ENCODE peak calls at places on chromosomes 5 and 9, in eight cellular contexts. D, P, U, E, C, F, L and K are unnamed samples.

GRCh38 chr5:95984287-95984938 is 22.8 kb upstream of the ELL2 start:
- DNase-seq in D (no peak), P (no peak), U (no peak), E (no peak), C (no peak), F (peak; percentile 61), L (no peak), K (no peak)

GRCh38 chr9:88024896-88025295 is 50.6 kb upstream of the CDK20 start:
- DNase-seq in D (no peak), P (no peak), U (no peak), E (peak; percentile 73), C (no peak), F (no peak), L (no peak), K (peak; percentile 29)

GRCh38 chr5:38831909-38832308 is 13.9 kb upstream of the OSMR start:
- DNase-seq in D (peak; percentile 40), P (peak; percentile 40), U (peak; percentile 71), E (peak; percentile 71), C (peak; percentile 58), F (peak; percentile 45), L (no peak), K (no peak)

GRCh38 chr5:150153957-150154617 is 1.6 kb downstream of the PDGFRB start:
- DNase-seq in D (peak; percentile 51), P (no peak), U (peak; percentile 69), E (peak; percentile 48), C (no peak), F (peak; percentile 80), L (no peak), K (no peak)

GRCh38 chr5:132003170-132003744 is 8.2 kb downstream of the ACSL6 start:
- DNase-seq in D (no peak), P (peak; percentile 33), U (no peak), E (peak; percentile 76), C (no peak), F (peak; percentile 5), L (no peak), K (peak; percentile 56)

GRCh38 chr9:116687762-116688160 is 656 bp downstream of the TRIM32 start:
- DNase-seq in D (peak; percentile 19), P (no peak), U (peak; percentile 31), E (peak; percentile 13), C (no peak), F (no peak), L (no peak), K (no peak)

GRCh38 chr5:61342066-61342465 is 10.0 kb downstream of the ZSWIM6 start:
- DNase-seq in D (no peak), P (no peak), U (no peak), E (no peak), C (peak; percentile 53), F (peak; percentile 70), L (no peak), K (no peak)

GRCh38 chr5:113601423-113601822 is 87.9 kb downstream of the YTHDC2 start:
- DNase-seq in D (no peak), P (no peak), U (no peak), E (no peak), C (no peak), F (no peak), L (no peak), K (no peak)

DNA sequence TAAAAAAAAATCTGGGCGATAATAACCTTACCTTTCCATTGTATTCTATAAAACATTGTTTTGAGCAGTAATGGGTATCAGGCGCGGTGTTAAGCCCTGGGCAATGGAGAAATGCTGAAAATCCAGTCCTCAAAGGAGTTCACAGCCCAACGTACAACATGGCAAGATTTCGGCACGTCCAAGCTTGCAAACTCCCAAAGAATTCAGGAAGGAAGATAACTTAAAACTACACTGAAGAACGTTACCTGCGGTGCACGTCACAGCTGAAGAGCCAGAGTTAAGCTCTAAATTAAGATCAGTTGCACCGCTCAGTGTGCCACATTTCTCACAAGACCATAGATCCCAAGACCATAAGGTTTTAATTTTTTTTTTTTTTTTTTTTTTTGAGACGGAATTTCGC is 942 bp downstream of the ALDH7A1 start:
- DNase-seq in D (no peak), P (no peak), U (peak; percentile 16), E (peak; percentile 29), C (peak; percentile 20), F (peak; percentile 17), L (no peak), K (no peak)
- H2AFZ ChIP-seq in D (no peak overlapping the region), P (no peak overlapping the region), U (no peak overlapping the region), E (no peak overlapping the region), C (peak overlapping the region; percentile 15), F (peak overlapping the region; percentile 52), L (peak overlapping the region; percentile 82), K (peak overlapping the region; percentile 38)

GRCh38 chr9:78286125-78286524 is 10.8 kb upstream of the PSAT1 start:
- DNase-seq in D (no peak), P (no peak), U (no peak), E (no peak), C (no peak), F (no peak), L (no peak), K (no peak)

GRCh38 chr9:78286946-78287388 is 10.0 kb upstream of the PSAT1 start:
- DNase-seq in D (no peak), P (no peak), U (no peak), E (no peak), C (no peak), F (no peak), L (no peak), K (no peak)

GRCh38 chr9:78278801-78279200 is 18.1 kb upstream of the PSAT1 start:
- DNase-seq in D (no peak), P (no peak), U (no peak), E (no peak), C (no peak), F (no peak), L (no peak), K (no peak)

GRCh38 chr9:78278177-78278777 is 18.6 kb upstream of the PSAT1 start:
- DNase-seq in D (no peak), P (no peak), U (peak; percentile 20), E (no peak), C (no peak), F (peak; percentile 82), L (no peak), K (no peak)

DNA sequence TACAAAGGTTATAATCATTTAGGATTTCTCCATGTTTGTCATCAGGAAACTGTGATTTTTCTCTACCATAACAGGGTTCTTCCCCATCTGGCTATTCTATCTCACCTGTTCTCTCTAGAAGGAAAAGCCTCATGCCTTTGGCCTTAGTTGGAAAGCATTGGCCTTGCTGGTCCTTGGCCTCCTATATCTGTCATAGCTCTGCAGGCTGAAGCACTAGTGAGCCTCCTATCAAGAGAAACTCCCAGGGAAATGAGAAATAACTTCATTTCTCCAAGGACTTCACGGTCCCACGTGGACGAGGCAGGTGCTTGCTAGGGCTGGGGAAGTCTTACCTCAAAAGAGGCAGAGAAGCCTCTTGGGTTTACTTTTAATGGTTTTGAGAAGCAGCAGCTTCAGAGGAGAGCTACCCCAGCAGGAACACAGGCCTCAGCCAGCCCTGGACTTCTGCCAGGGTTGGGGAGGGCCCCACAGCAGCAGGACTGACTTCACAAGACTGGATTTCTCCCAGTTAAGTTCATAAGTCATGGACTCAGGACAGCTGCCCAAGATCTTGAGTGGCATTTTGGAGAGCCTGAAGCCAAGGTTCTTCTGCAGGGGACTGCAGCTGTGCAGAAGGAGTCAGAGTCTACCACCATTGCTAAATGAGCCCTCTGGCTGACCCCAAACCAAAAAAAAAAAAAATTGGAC is 15.8 kb upstream of the PSAT1 start:
- DNase-seq in D (no peak), P (peak; percentile 17), U (peak; percentile 71), E (no peak), C (no peak), F (peak; percentile 75), L (no peak), K (no peak)
- H2AFZ ChIP-seq in D (no peak overlapping the region), P (no peak overlapping the region), U (no peak overlapping the region), E (no peak overlapping the region), C (no peak overlapping the region), F (no peak overlapping the region), L (no peak overlapping the region), K (no peak overlapping the region)

GRCh38 chr9:9912459-9912858 is 700.3 kb downstream of the PTPRD start:
- DNase-seq in D (peak; percentile 46), P (peak; percentile 5), U (no peak), E (peak; percentile 7), C (no peak), F (no peak), L (no peak), K (no peak)

GRCh38 chr9:9919174-9919573 is 693.6 kb downstream of the PTPRD start:
- DNase-seq in D (no peak), P (no peak), U (no peak), E (no peak), C (no peak), F (no peak), L (no peak), K (no peak)

GRCh38 chr9:9917400-9917799 is 695.4 kb downstream of the PTPRD start:
- DNase-seq in D (no peak), P (no peak), U (no peak), E (no peak), C (no peak), F (no peak), L (no peak), K (no peak)

GRCh38 chr9:9914174-9914573 is 698.6 kb downstream of the PTPRD start:
- DNase-seq in D (no peak), P (no peak), U (no peak), E (peak; percentile 8), C (no peak), F (no peak), L (no peak), K (no peak)

DNA sequence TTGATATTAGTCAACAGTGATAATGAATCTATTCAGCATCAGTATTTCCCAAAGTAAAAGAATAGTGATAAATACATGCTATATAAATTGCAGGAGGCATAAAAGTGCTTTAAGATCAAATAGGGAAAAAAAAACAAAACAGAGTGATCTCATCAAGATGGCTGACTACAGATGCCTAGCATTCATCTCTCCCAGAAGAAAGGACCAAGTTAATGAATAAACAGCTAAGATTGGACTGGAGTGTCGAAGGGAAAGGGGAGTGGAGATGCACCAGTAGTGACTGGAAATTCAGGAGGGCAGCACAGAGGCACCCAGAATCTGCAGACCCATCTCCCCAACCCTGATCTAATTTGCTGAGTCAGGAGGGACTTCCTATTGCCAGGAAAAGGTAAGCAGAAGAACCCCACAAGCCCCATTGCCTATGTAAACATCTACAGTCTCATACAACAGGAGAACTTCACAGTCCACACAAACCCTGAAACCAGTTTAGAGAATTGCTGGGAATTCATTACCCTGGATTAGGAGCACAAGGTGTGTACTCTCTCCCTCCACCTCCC is 699.4 kb downstream of the PTPRD start:
- DNase-seq in D (no peak), P (no peak), U (peak; percentile 31), E (no peak), C (no peak), F (no peak), L (no peak), K (no peak)
- H2AFZ ChIP-seq in D (peak overlapping the region; percentile 55), P (no peak overlapping the region), U (peak overlapping the region; percentile 0), E (no peak overlapping the region), C (no peak overlapping the region), F (no peak overlapping the region), L (no peak overlapping the region), K (peak overlapping the region; percentile 85)

GRCh38 chr9:7209990-7210389 is 452.2 kb downstream of the KDM4C start:
- DNase-seq in D (no peak), P (no peak), U (no peak), E (no peak), C (no peak), F (no peak), L (no peak), K (no peak)

GRCh38 chr9:7209051-7209450 is 451.3 kb downstream of the KDM4C start:
- DNase-seq in D (no peak), P (no peak), U (no peak), E (no peak), C (no peak), F (no peak), L (no peak), K (no peak)

GRCh38 chr9:7210854-7211637 is 453.3 kb downstream of the KDM4C start:
- DNase-seq in D (no peak), P (no peak), U (no peak), E (no peak), C (no peak), F (no peak), L (no peak), K (no peak)

GRCh38 chr9:7212101-7212500 is 454.3 kb downstream of the KDM4C start:
- DNase-seq in D (no peak), P (no peak), U (no peak), E (no peak), C (no peak), F (no peak), L (no peak), K (no peak)

DNA sequence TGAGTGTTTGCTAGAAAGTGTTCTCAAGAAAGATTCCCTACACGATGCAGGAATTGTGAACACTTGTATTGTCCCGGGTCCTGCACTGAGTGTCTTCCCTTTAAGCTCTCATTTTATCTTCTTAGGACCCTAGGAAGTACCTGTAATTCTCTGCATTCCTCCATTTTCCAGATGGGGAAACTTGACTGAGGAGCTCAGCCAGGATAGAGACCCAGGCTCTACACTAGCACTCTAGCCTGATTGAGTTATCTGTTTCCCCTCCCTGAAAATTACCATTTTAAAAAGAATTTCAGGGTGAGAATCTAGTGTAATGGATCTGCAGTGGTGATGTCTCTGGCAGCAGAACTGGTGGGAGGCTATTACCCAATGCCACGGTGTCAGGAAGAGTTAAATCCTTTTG is 453.9 kb downstream of the KDM4C start:
- DNase-seq in D (no peak), P (no peak), U (no peak), E (no peak), C (no peak), F (no peak), L (no peak), K (no peak)
- H2AFZ ChIP-seq in D (no peak overlapping the region), P (no peak overlapping the region), U (no peak overlapping the region), E (no peak overlapping the region), C (no peak overlapping the region), F (no peak overlapping the region), L (no peak overlapping the region), K (peak overlapping the region; percentile 69)